ENCODE peak calls at places on chromosomes 7 and 10, in six cellular contexts. B is astrocyte, R is GM12865, Y is MM.1S, Z is brain microvascular endothelial cell, C is heart left ventricle. P is an unnamed sample.

GRCh38 chr7:98051118-98051744 is 55.4 kb upstream of the LMTK2 start:
- DNase-seq in B (no peak), R (peak), Y (no peak), Z (no peak), C (no peak), P (no peak)

GRCh38 chr10:70733051-70733450 is 52.1 kb downstream of the TBATA start:
- DNase-seq in B (no peak), R (no peak), Y (no peak), Z (no peak), C (no peak), P (peak)

GRCh38 chr10:49139000-49139865 is 5.4 kb upstream of the FAM170B start:
- DNase-seq in B (peak), R (no peak), Y (no peak), Z (peak), C (no peak), P (peak)

GRCh38 chr10:30488319-30488718 is 54.3 kb downstream of the MAP3K8 start:
- DNase-seq in B (no peak), R (peak), Y (no peak), Z (no peak), C (no peak), P (no peak)

GRCh38 chr10:22570733-22571430 is 143.5 kb downstream of the PIP4K2A start:
- DNase-seq in B (no peak), R (peak), Y (no peak), Z (no peak), C (no peak), P (no peak)

GRCh38 chr7:92652536-92652935 is 62.3 kb upstream of the FAM133B start:
- DNase-seq in B (no peak), R (no peak), Y (no peak), Z (no peak), C (no peak), P (no peak)

GRCh38 chr7:2063562-2064360 is 169.0 kb downstream of the MAD1L1 start:
- DNase-seq in B (no peak), R (no peak), Y (no peak), Z (no peak), C (peak), P (peak)

GRCh38 chr7:150367677-150368097 is 935 bp upstream of the REPIN1 start:
- DNase-seq in B (peak), R (no peak), Y (no peak), Z (no peak), C (no peak), P (peak)

GRCh38 chr7:135685306-135686084 is 23.2 kb downstream of the STMP1 start:
- DNase-seq in B (peak), R (no peak), Y (no peak), Z (peak), C (no peak), P (no peak)

GRCh38 chr7:156435486-156436231 is 204.9 kb upstream of the RNF32 start:
- DNase-seq in B (no peak), R (no peak), Y (no peak), Z (no peak), C (no peak), P (no peak)

GRCh38 chr7:157675427-157675930 is 338.7 kb downstream of the DNAJB6 start:
- DNase-seq in B (no peak), R (no peak), Y (no peak), Z (no peak), C (no peak), P (no peak)

GRCh38 chr7:102467581-102468415 is 3.0 kb downstream of the LRWD1 start:
- DNase-seq in B (no peak), R (no peak), Y (no peak), Z (no peak), C (peak), P (no peak)

GRCh38 chr7:1193593-1194424 is 33.8 kb upstream of the ZFAND2A start:
- DNase-seq in B (no peak), R (peak), Y (peak), Z (no peak), C (peak), P (peak)

GRCh38 chr10:23158370-23158769 is 33.7 kb upstream of the PTF1A start:
- DNase-seq in B (peak), R (peak), Y (peak), Z (peak), C (no peak), P (peak)

GRCh38 chr7:123433665-123434064 is 100.7 kb downstream of the IQUB start:
- DNase-seq in B (no peak), R (no peak), Y (no peak), Z (no peak), C (no peak), P (no peak)

GRCh38 chr7:141785711-141786552 is 4.1 kb upstream of the TAS2R5 start:
- DNase-seq in B (peak), R (peak), Y (peak), Z (peak), C (no peak), P (peak)

GRCh38 chr10:25170627-25171026 is 4.2 kb upstream of the GPR158 start:
- DNase-seq in B (no peak), R (no peak), Y (no peak), Z (no peak), C (no peak), P (no peak)

GRCh38 chr10:17713758-17714157 is 38.2 kb upstream of the TMEM236 start:
- DNase-seq in B (no peak), R (no peak), Y (no peak), Z (no peak), C (no peak), P (no peak)

GRCh38 chr10:101771380-101771779 is 4.5 kb downstream of the FGF8 start:
- DNase-seq in B (no peak), R (no peak), Y (no peak), Z (no peak), C (no peak), P (no peak)

GRCh38 chr10:101768791-101769170 is 7.1 kb downstream of the FGF8 start:
- DNase-seq in B (no peak), R (no peak), Y (no peak), Z (no peak), C (no peak), P (no peak)

GRCh38 chr10:101767966-101768790 is 7.7 kb downstream of the FGF8 start:
- DNase-seq in B (no peak), R (no peak), Y (no peak), Z (no peak), C (no peak), P (no peak)

GRCh38 chr10:101770331-101771215 is 5.3 kb downstream of the FGF8 start:
- DNase-seq in B (no peak), R (no peak), Y (no peak), Z (no peak), C (no peak), P (no peak)

GRCh38 chr10:101769541-101770180 is 6.3 kb downstream of the FGF8 start:
- DNase-seq in B (no peak), R (no peak), Y (no peak), Z (no peak), C (no peak), P (no peak)
- TF ChIP-seq CTCF in B (no peak), R (no peak), Y (no peak), Z (no peak), C (no peak), P (no peak)

GRCh38 chr10:688287-688620 is 1.2 kb downstream of the DIP2C start:
- DNase-seq in B (no peak), R (no peak), Y (no peak), Z (no peak), C (no peak), P (peak)

GRCh38 chr10:687583-688286 is 1.7 kb downstream of the DIP2C start:
- DNase-seq in B (no peak), R (no peak), Y (no peak), Z (no peak), C (no peak), P (peak)

GRCh38 chr10:689433-690226 is at the start of gene DIP2C:
- DNase-seq in B (peak), R (no peak), Y (no peak), Z (peak), C (peak), P (peak)

GRCh38 chr10:690227-691161 is 1.0 kb upstream of the DIP2C start:
- DNase-seq in B (no peak), R (no peak), Y (no peak), Z (no peak), C (no peak), P (peak)

GRCh38 chr10:688621-689426 is 644 bp downstream of the DIP2C start:
- DNase-seq in B (no peak), R (no peak), Y (no peak), Z (peak), C (no peak), P (peak)
- H3K4me3 ChIP-seq in B (peak), R (no peak), Y (no peak), Z (peak), C (peak), P (peak)

GRCh38 chr7:106037489-106038176 is 74.5 kb downstream of the SYPL1 start:
- DNase-seq in B (no peak), R (no peak), Y (no peak), Z (no peak), C (no peak), P (no peak)

GRCh38 chr7:106038916-106039315 is 73.2 kb downstream of the SYPL1 start:
- DNase-seq in B (no peak), R (no peak), Y (no peak), Z (no peak), C (no peak), P (no peak)

GRCh38 chr7:106038289-106038688 is 73.8 kb downstream of the SYPL1 start:
- DNase-seq in B (no peak), R (no peak), Y (peak), Z (no peak), C (no peak), P (no peak)

GRCh38 chr7:106041140-106041717 is 70.9 kb downstream of the SYPL1 start:
- DNase-seq in B (no peak), R (peak), Y (peak), Z (peak), C (no peak), P (peak)

GRCh38 chr7:106039486-106040060 is 72.5 kb downstream of the SYPL1 start:
- DNase-seq in B (peak), R (no peak), Y (peak), Z (peak), C (no peak), P (peak)
- TF ChIP-seq CTCF in B (no peak), R (no peak), Y (no peak), Z (no peak), C (no peak), P (no peak)

DNA sequence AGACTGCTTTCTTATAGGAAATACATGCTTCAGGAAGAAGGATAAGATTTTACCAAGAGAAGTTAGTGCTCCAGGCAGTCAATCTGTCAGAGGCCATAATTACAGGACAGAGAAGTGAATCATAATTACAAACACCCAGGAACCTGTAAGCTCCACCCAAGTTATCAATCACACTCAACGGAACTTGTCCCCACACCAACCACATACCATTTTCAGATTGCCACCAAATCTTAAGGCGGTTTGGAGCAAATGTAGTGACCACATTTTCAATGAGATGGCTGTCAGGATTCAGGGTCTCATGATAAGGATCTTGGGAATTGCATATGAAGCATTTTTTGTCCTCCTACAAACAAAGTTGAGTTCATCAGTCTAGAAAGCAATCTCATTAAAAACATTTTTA is 4.8 kb downstream of the LAMB1 start:
- DNase-seq in B (peak), R (no peak), Y (no peak), Z (no peak), C (no peak), P (no peak)
- H3K4me3 ChIP-seq in B (peak), R (no peak), Y (no peak), Z (peak), C (no peak), P (no peak)

GRCh38 chr7:122415510-122415909 is 111.0 kb upstream of the FEZF1 start:
- DNase-seq in B (no peak), R (peak), Y (no peak), Z (no peak), C (no peak), P (no peak)
- TF ChIP-seq CTCF in B (no peak), R (no peak), Y (no peak), Z (no peak), C (no peak), P (no peak)

GRCh38 chr10:15351099-15351820 is 19.8 kb downstream of the FAM171A1 start:
- DNase-seq in B (no peak), R (no peak), Y (no peak), Z (no peak), C (no peak), P (no peak)

GRCh38 chr10:15347205-15347604 is 23.9 kb downstream of the FAM171A1 start:
- DNase-seq in B (no peak), R (no peak), Y (no peak), Z (no peak), C (no peak), P (no peak)

GRCh38 chr10:15349133-15349532 is 22.0 kb downstream of the FAM171A1 start:
- DNase-seq in B (no peak), R (no peak), Y (no peak), Z (no peak), C (no peak), P (no peak)

GRCh38 chr10:15346440-15347141 is 24.5 kb downstream of the FAM171A1 start:
- DNase-seq in B (peak), R (no peak), Y (no peak), Z (peak), C (no peak), P (peak)

DNA sequence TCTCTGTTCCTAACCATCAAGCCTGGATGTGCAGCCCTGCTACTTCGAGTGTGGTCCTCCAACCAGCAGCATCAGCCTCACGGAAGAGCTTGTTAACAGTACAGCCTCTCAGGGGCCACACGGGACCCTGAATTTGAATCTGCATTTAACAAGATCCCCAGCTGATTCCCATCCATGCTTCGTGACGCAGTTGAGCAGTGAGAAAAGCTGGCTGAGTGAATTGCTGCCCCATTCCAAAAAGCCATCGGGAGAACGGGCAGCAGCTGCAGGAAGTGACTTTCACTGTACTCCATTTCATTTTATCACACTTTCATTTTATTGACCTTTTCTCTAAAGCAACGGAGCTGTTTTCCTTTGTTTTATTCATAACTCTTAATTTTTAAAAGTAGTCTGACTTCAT is 22.5 kb downstream of the FAM171A1 start:
- DNase-seq in B (no peak), R (no peak), Y (no peak), Z (no peak), C (peak), P (peak)
- H3K4me3 ChIP-seq in B (no peak), R (no peak), Y (no peak), Z (no peak), C (peak), P (peak)

P was measured in fibroblast of mammary gland.